ENCODE peak calls at places on chromosomes 3 and 15, in five cellular contexts. H is hippocampal formation; B is NCI-H2029; K is NCI-H146; Z is activated CD8-positive, alpha-beta memory T cell treated with anti-CD3 and anti-CD28 coated beads for 48 hours. G is an unnamed sample.

GRCh38 chr15:76177491-76178040 is 117.8 kb downstream of the TMEM266 start:
- DNase-seq in H (no peak), K (no peak), B (no peak), Z (no peak), G (no peak)

GRCh38 chr15:89379818-89380217 is 45.2 kb upstream of the POLG start:
- DNase-seq in H (no peak), K (no peak), B (no peak), Z (no peak), G (no peak)

GRCh38 chr3:89570465-89570864 is 463.0 kb downstream of the EPHA3 start:
- DNase-seq in K (no peak), Z (no peak), B (no peak), H (no peak), G (no peak)

GRCh38 chr3:116299646-116300081 is 145.6 kb downstream of the LSAMP start:
- DNase-seq in Z (no peak), K (no peak), H (no peak), B (no peak), G (no peak)

GRCh38 chr3:127482216-127483004 is 108.1 kb downstream of the TPRA1 start:
- DNase-seq in B (no peak), H (no peak), Z (no peak), K (no peak), G (no peak)

GRCh38 chr3:45417949-45418847 is 29.8 kb downstream of the LARS2 start:
- DNase-seq in Z (no peak), H (no peak), K (no peak), B (peak), G (no peak)

GRCh38 chr15:28888900-28889299 is 3.1 kb downstream of the APBA2 start:
- DNase-seq in Z (no peak), K (no peak), B (no peak), H (no peak), G (no peak)

GRCh38 chr3:152267831-152268500 is 763 bp upstream of the MBNL1 start:
- DNase-seq in H (no peak), Z (no peak), K (peak), B (no peak), G (no peak)

GRCh38 chr3:135166266-135166825 is 371.3 kb downstream of the EPHB1 start:
- DNase-seq in Z (no peak), B (no peak), K (no peak), H (no peak), G (no peak)

GRCh38 chr15:27449940-27450339 is 479.0 kb downstream of the GABRG3 start:
- DNase-seq in K (no peak), H (no peak), B (no peak), Z (no peak), G (no peak)

GRCh38 chr3:23264413-23264812 is 61.3 kb downstream of the UBE2E2 start:
- DNase-seq in B (no peak), K (no peak), H (no peak), Z (no peak), G (no peak)

GRCh38 chr3:194329566-194329965 is 21.6 kb downstream of the CPN2 start:
- DNase-seq in H (no peak), Z (no peak), K (no peak), B (no peak), G (no peak)

GRCh38 chr15:77066961-77067690 is 3.8 kb downstream of the TSPAN3 start:
- DNase-seq in B (peak), H (no peak), K (peak), Z (no peak), G (no peak)

GRCh38 chr15:85086855-85087254 is 105.2 kb downstream of the PDE8A start:
- DNase-seq in B (no peak), K (no peak), Z (no peak), H (no peak), G (no peak)

GRCh38 chr3:43081796-43082195 is 24.1 kb downstream of the POMGNT2 start:
- DNase-seq in H (no peak), K (no peak), B (no peak), Z (no peak), G (no peak)

GRCh38 chr3:13891017-13891392 is 11.1 kb upstream of the WNT7A start:
- DNase-seq in K (no peak), H (no peak), Z (no peak), B (no peak), G (no peak)

GRCh38 chr15:48494646-48495045 is 150.9 kb downstream of the FBN1 start:
- DNase-seq in Z (no peak), B (no peak), K (no peak), H (no peak), G (no peak)

GRCh38 chr3:193452338-193452737 is 73.8 kb upstream of the ATP13A5 start:
- DNase-seq in B (no peak), K (peak), H (no peak), Z (no peak), G (no peak)

GRCh38 chr3:48564667-48565066 is 1.1 kb upstream of the UCN2 start:
- DNase-seq in B (no peak), Z (no peak), H (no peak), K (no peak), G (no peak)

GRCh38 chr3:188320757-188321156 is 166.8 kb downstream of the LPP start:
- DNase-seq in B (no peak), Z (no peak), H (no peak), K (no peak), G (no peak)

GRCh38 chr3:152219225-152219624 is 49.5 kb upstream of the MBNL1 start:
- DNase-seq in B (no peak), H (no peak), K (no peak), Z (no peak), G (no peak)

GRCh38 chr3:154584041-154584440 is 154.1 kb upstream of the GPR149 start:
- DNase-seq in Z (no peak), H (no peak), K (no peak), B (no peak), G (no peak)

GRCh38 chr3:127535901-127536817 is 54.4 kb downstream of the TPRA1 start:
- DNase-seq in K (no peak), B (peak), H (no peak), Z (no peak), G (no peak)

GRCh38 chr15:40379853-40380252 is 2.7 kb upstream of the KNSTRN start:
- DNase-seq in K (no peak), H (no peak), Z (no peak), B (peak), G (no peak)

GRCh38 chr3:152159328-152159727 is 109.4 kb upstream of the MBNL1 start:
- DNase-seq in B (no peak), H (no peak), K (no peak), Z (no peak), G (no peak)

GRCh38 chr3:32492684-32493436 is 9.8 kb downstream of the CMTM6 start:
- DNase-seq in H (no peak), Z (no peak), K (no peak), B (no peak), G (no peak)

GRCh38 chr3:14803101-14803980 is 15.4 kb upstream of the FGD5 start:
- DNase-seq in Z (no peak), H (no peak), K (no peak), B (no peak), G (no peak)

GRCh38 chr3:169613053-169613803 is 50.3 kb downstream of the MECOM start:
- DNase-seq in Z (no peak), H (no peak), K (no peak), B (no peak), G (no peak)

GRCh38 chr3:129723558-129724324 is 117.3 kb upstream of the PLXND1 start:
- DNase-seq in H (peak), B (no peak), Z (no peak), K (no peak), G (no peak)

GRCh38 chr3:117811797-117812196 is 1102.2 kb downstream of the TUSC7 start:
- DNase-seq in H (no peak), Z (no peak), B (no peak), K (no peak), G (no peak)

GRCh38 chr3:171654809-171655208 is 155.5 kb downstream of the PLD1 start:
- DNase-seq in B (no peak), Z (no peak), K (no peak), H (peak), G (no peak)

GRCh38 chr3:159252772-159253384 is 451.0 kb downstream of the MFSD1 start:
- DNase-seq in K (peak), H (no peak), B (no peak), Z (no peak), G (no peak)

GRCh38 chr15:85768595-85769168 is 26.0 kb downstream of the KLHL25 start:
- DNase-seq in K (no peak), Z (no peak), H (no peak), B (no peak), G (no peak)

GRCh38 chr15:64599716-64600115 is 139.3 kb downstream of the ZNF609 start:
- DNase-seq in H (no peak), K (no peak), Z (no peak), B (no peak), G (no peak)

GRCh38 chr3:88003115-88003755 is 55.6 kb downstream of the CGGBP1 start:
- DNase-seq in H (no peak), B (peak), K (peak), Z (no peak), G (peak)

GRCh38 chr15:98562361-98562791 is 86.0 kb upstream of the IGF1R start:
- DNase-seq in H (no peak), Z (no peak), B (no peak), K (no peak), G (no peak)

GRCh38 chr15:77969055-77969454 is 108.5 kb downstream of the TBC1D2B start:
- DNase-seq in Z (no peak), B (no peak), K (no peak), H (no peak), G (no peak)

GRCh38 chr3:58356054-58356453 is 23.4 kb downstream of the PXK start:
- DNase-seq in Z (no peak), B (no peak), K (no peak), H (peak), G (no peak)